ENCODE peak calls at places on chromosomes 2 and 18, in six cellular contexts. One of them, this sample, is unnamed.
A peak's percentile ranks its signal among the peaks of the same experiment; 100 is the strongest.

GRCh38 chr2:127655209-127656073 is 9.5 kb downstream of the GPR17 start:
- DNase-seq in NCI-H1092: no peak
- DNase-seq in activated naive CD4-positive, alpha-beta T cell treated with anti-CD3 and anti-CD28 coated beads, Interleukin-2, amount 10 ng/mL, durations not matched to agents 7 days and 5 days: no peak
- DNase-seq in anterior cingulate cortex: no peak
- DNase-seq in upper lobe of left lung: no peak
- DNase-seq in activated T-helper 1 cell treated with anti-CD3 and anti-CD28 coated beads, Interleukin-2, amount 50 U/mL, for 16 hours: no peak
- DNase-seq in this sample: no peak

GRCh38 chr2:76684762-76685161 is 837.4 kb downstream of the LRRTM4 start:
- DNase-seq in NCI-H1092: no peak
- DNase-seq in activated naive CD4-positive, alpha-beta T cell treated with anti-CD3 and anti-CD28 coated beads, Interleukin-2, amount 10 ng/mL, durations not matched to agents 7 days and 5 days: no peak
- DNase-seq in anterior cingulate cortex: no peak
- DNase-seq in upper lobe of left lung: no peak
- DNase-seq in activated T-helper 1 cell treated with anti-CD3 and anti-CD28 coated beads, Interleukin-2, amount 50 U/mL, for 16 hours: no peak
- DNase-seq in this sample: no peak

GRCh38 chr18:55479656-55480420 is 108.2 kb downstream of the TCF4 start:
- DNase-seq in NCI-H1092: no peak
- DNase-seq in activated naive CD4-positive, alpha-beta T cell treated with anti-CD3 and anti-CD28 coated beads, Interleukin-2, amount 10 ng/mL, durations not matched to agents 7 days and 5 days: no peak
- DNase-seq in anterior cingulate cortex: no peak
- DNase-seq in upper lobe of left lung: no peak
- DNase-seq in activated T-helper 1 cell treated with anti-CD3 and anti-CD28 coated beads, Interleukin-2, amount 50 U/mL, for 16 hours: no peak
- DNase-seq in this sample: no peak

GRCh38 chr2:137963535-137964065 is 673 bp upstream of the HNMT start:
- DNase-seq in NCI-H1092: no peak
- DNase-seq in activated naive CD4-positive, alpha-beta T cell treated with anti-CD3 and anti-CD28 coated beads, Interleukin-2, amount 10 ng/mL, durations not matched to agents 7 days and 5 days: no peak
- DNase-seq in anterior cingulate cortex: no peak
- DNase-seq in upper lobe of left lung: no peak
- DNase-seq in activated T-helper 1 cell treated with anti-CD3 and anti-CD28 coated beads, Interleukin-2, amount 50 U/mL, for 16 hours: no peak
- DNase-seq in this sample: no peak

GRCh38 chr2:120765031-120765910 is 29.6 kb downstream of the GLI2 start:
- DNase-seq in NCI-H1092: no peak
- DNase-seq in activated naive CD4-positive, alpha-beta T cell treated with anti-CD3 and anti-CD28 coated beads, Interleukin-2, amount 10 ng/mL, durations not matched to agents 7 days and 5 days: peak; percentile 17
- DNase-seq in anterior cingulate cortex: no peak
- DNase-seq in upper lobe of left lung: no peak
- DNase-seq in activated T-helper 1 cell treated with anti-CD3 and anti-CD28 coated beads, Interleukin-2, amount 50 U/mL, for 16 hours: no peak
- DNase-seq in this sample: no peak

GRCh38 chr2:120310136-120310535 is 35.8 kb upstream of the INHBB start:
- DNase-seq in NCI-H1092: no peak
- DNase-seq in activated naive CD4-positive, alpha-beta T cell treated with anti-CD3 and anti-CD28 coated beads, Interleukin-2, amount 10 ng/mL, durations not matched to agents 7 days and 5 days: no peak
- DNase-seq in anterior cingulate cortex: no peak
- DNase-seq in upper lobe of left lung: no peak
- DNase-seq in activated T-helper 1 cell treated with anti-CD3 and anti-CD28 coated beads, Interleukin-2, amount 50 U/mL, for 16 hours: no peak
- DNase-seq in this sample: no peak

GRCh38 chr2:64525323-64525625 is 1.1 kb downstream of the AFTPH start:
- DNase-seq in NCI-H1092: no peak
- DNase-seq in activated naive CD4-positive, alpha-beta T cell treated with anti-CD3 and anti-CD28 coated beads, Interleukin-2, amount 10 ng/mL, durations not matched to agents 7 days and 5 days: peak; percentile 41
- DNase-seq in anterior cingulate cortex: no peak
- DNase-seq in upper lobe of left lung: no peak
- DNase-seq in activated T-helper 1 cell treated with anti-CD3 and anti-CD28 coated beads, Interleukin-2, amount 50 U/mL, for 16 hours: no peak
- DNase-seq in this sample: no peak

GRCh38 chr18:644395-645004 is 13.0 kb upstream of the TYMS start:
- DNase-seq in NCI-H1092: no peak
- DNase-seq in activated naive CD4-positive, alpha-beta T cell treated with anti-CD3 and anti-CD28 coated beads, Interleukin-2, amount 10 ng/mL, durations not matched to agents 7 days and 5 days: no peak
- DNase-seq in anterior cingulate cortex: no peak
- DNase-seq in upper lobe of left lung: no peak
- DNase-seq in activated T-helper 1 cell treated with anti-CD3 and anti-CD28 coated beads, Interleukin-2, amount 50 U/mL, for 16 hours: no peak
- DNase-seq in this sample: no peak

GRCh38 chr2:31083204-31083993 is 54.8 kb downstream of the GALNT14 start:
- DNase-seq in NCI-H1092: no peak
- DNase-seq in activated naive CD4-positive, alpha-beta T cell treated with anti-CD3 and anti-CD28 coated beads, Interleukin-2, amount 10 ng/mL, durations not matched to agents 7 days and 5 days: no peak
- DNase-seq in anterior cingulate cortex: no peak
- DNase-seq in upper lobe of left lung: no peak
- DNase-seq in activated T-helper 1 cell treated with anti-CD3 and anti-CD28 coated beads, Interleukin-2, amount 50 U/mL, for 16 hours: no peak
- DNase-seq in this sample: no peak

GRCh38 chr2:200364142-200364541 is 57.6 kb downstream of the SPATS2L start:
- DNase-seq in NCI-H1092: no peak
- DNase-seq in activated naive CD4-positive, alpha-beta T cell treated with anti-CD3 and anti-CD28 coated beads, Interleukin-2, amount 10 ng/mL, durations not matched to agents 7 days and 5 days: no peak
- DNase-seq in anterior cingulate cortex: no peak
- DNase-seq in upper lobe of left lung: no peak
- DNase-seq in activated T-helper 1 cell treated with anti-CD3 and anti-CD28 coated beads, Interleukin-2, amount 50 U/mL, for 16 hours: no peak
- DNase-seq in this sample: no peak

GRCh38 chr2:158994920-158995676 is 26.7 kb downstream of the TANC1 start:
- DNase-seq in NCI-H1092: no peak
- DNase-seq in activated naive CD4-positive, alpha-beta T cell treated with anti-CD3 and anti-CD28 coated beads, Interleukin-2, amount 10 ng/mL, durations not matched to agents 7 days and 5 days: no peak
- DNase-seq in anterior cingulate cortex: no peak
- DNase-seq in upper lobe of left lung: peak; percentile 61
- DNase-seq in activated T-helper 1 cell treated with anti-CD3 and anti-CD28 coated beads, Interleukin-2, amount 50 U/mL, for 16 hours: no peak
- DNase-seq in this sample: no peak